ENCODE peak calls at places on chromosomes 2 and 18, in ten cellular contexts. M is A549, K is psoas muscle, P is heart left ventricle, Q is PC-3, Z is transverse colon, W is esophagus squamous epithelium, E is HCT116, J is K562, H is GM23338. A is an unnamed sample.

GRCh38 chr2:205188516-205189138 is 493.7 kb upstream of the NRP2 start:
- DNase-seq in M (no peak), K (peak; percentile 75), P (peak; percentile 59), Q (no peak), Z (peak; percentile 37), W (no peak), E (no peak), J (no peak), H (peak; percentile 46), A (no peak)

GRCh38 chr2:223765221-223765775 is 72.1 kb downstream of the AP1S3 start:
- DNase-seq in M (no peak), K (no peak), P (no peak), Q (no peak), Z (no peak), W (no peak), E (no peak), J (no peak), H (no peak), A (no peak)

GRCh38 chr18:10100236-10100635 is 186.4 kb downstream of the VAPA start:
- DNase-seq in M (no peak), K (no peak), P (no peak), Q (no peak), Z (no peak), W (no peak), E (no peak), J (no peak), H (no peak), A (no peak)

GRCh38 chr2:29755829-29756228 is 165.6 kb downstream of the ALK start:
- DNase-seq in M (no peak), K (no peak), P (no peak), Q (no peak), Z (no peak), W (no peak), E (no peak), J (no peak), H (no peak), A (no peak)

GRCh38 chr2:32632089-32632488 is 4.2 kb downstream of the TTC27 start:
- DNase-seq in M (peak; percentile 27), K (no peak), P (no peak), Q (peak; percentile 82), Z (no peak), W (no peak), E (peak; percentile 7), J (no peak), H (no peak), A (peak; percentile 38)

GRCh38 chr2:169649278-169649677 is 44.9 kb downstream of the CFAP210 start:
- DNase-seq in M (no peak), K (no peak), P (no peak), Q (no peak), Z (no peak), W (no peak), E (no peak), J (no peak), H (no peak), A (no peak)

GRCh38 chr2:100895402-100895801 is 75.5 kb downstream of the NPAS2 start:
- DNase-seq in M (no peak), K (no peak), P (peak; percentile 80), Q (peak; percentile 20), Z (peak; percentile 76), W (no peak), E (no peak), J (no peak), H (no peak), A (no peak)

GRCh38 chr2:18426174-18426573 is 134.3 kb downstream of the RDH14 start:
- DNase-seq in M (no peak), K (no peak), P (no peak), Q (no peak), Z (no peak), W (no peak), E (no peak), J (no peak), H (no peak), A (no peak)

GRCh38 chr2:189719531-189719930 is 43.1 kb downstream of the OSGEPL1 start:
- DNase-seq in M (no peak), K (no peak), P (no peak), Q (no peak), Z (no peak), W (no peak), E (no peak), J (no peak), H (no peak), A (no peak)

GRCh38 chr18:36296591-36297418 is 708 bp upstream of the FHOD3 start:
- DNase-seq in M (peak; percentile 46), K (peak; percentile 75), P (peak; percentile 72), Q (peak; percentile 48), Z (peak; percentile 36), W (no peak), E (peak; percentile 40), J (peak; percentile 60), H (peak; percentile 80), A (peak; percentile 93)

GRCh38 chr2:187569571-187569970 is 15.3 kb upstream of the TFPI start:
- DNase-seq in M (no peak), K (no peak), P (no peak), Q (no peak), Z (no peak), W (no peak), E (no peak), J (no peak), H (no peak), A (no peak)

GRCh38 chr2:187566266-187566665 is 12.0 kb upstream of the TFPI start:
- DNase-seq in M (no peak), K (no peak), P (no peak), Q (no peak), Z (no peak), W (no peak), E (no peak), J (no peak), H (no peak), A (no peak)

GRCh38 chr2:187566712-187567111 is 12.5 kb upstream of the TFPI start:
- DNase-seq in M (no peak), K (no peak), P (no peak), Q (no peak), Z (no peak), W (no peak), E (no peak), J (no peak), H (no peak), A (no peak)

GRCh38 chr2:187567126-187567525 is 12.9 kb upstream of the TFPI start:
- DNase-seq in M (no peak), K (no peak), P (no peak), Q (no peak), Z (no peak), W (no peak), E (no peak), J (no peak), H (no peak), A (peak; percentile 87)

GRCh38 chr2:187569042-187569441 is 14.8 kb upstream of the TFPI start:
- DNase-seq in M (no peak), K (no peak), P (no peak), Q (no peak), Z (no peak), W (no peak), E (no peak), J (no peak), H (no peak), A (no peak)
- TF ChIP-seq CTCF in M (no peak), K (no peak), P (no peak), Q (no peak), Z (no peak), W (no peak), E (no peak), J (no peak), H (no peak), A (no peak)

DNA sequence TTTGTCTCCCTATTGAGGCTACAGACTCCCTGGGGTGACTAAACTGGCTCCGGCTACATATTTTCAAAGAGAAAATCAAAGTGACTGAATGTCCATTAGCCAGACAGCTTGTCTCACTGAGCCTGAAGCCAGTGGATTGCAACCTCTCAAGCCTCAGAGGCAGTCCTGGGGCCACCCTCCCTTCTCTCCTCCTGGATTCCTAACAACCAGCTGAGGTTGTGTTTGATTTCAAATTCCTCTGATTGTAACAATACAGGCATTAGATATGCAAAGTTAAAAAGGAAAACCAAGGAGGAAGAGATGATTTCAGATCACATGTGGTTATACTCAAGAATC is 101.0 kb upstream of the LMAN1 start:
- DNase-seq in M (no peak), K (no peak), P (no peak), Q (no peak), Z (no peak), W (no peak), E (no peak), J (no peak), H (peak; percentile 30), A (peak; percentile 41)
- H3K27ac ChIP-seq in M (no peak overlapping the region), K (no peak overlapping the region), P (no peak overlapping the region), Q (no peak overlapping the region), Z (no peak overlapping the region), W (no peak overlapping the region), E (no peak overlapping the region), J (no peak overlapping the region), H (no peak overlapping the region), A (no peak overlapping the region)

DNA sequence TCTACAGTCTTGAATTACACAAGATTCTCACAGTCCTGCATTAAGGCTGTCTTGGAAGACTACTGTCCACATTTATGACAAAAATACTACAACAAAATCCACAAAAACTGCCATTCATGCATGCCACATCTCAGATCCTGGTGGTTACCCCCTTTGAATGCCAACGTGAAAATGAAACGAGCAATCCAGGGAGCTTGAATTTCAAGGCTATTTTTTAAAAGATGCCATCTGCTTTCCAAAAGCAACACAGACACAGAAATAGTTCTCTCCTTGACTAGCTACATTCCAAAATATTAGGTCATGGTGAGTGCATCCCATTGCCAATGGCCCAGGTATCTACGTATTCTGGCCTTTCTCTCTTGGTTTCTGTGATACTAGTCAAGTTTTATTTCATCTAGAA is 36.3 kb downstream of the IRS1 start:
- DNase-seq in M (no peak), K (no peak), P (no peak), Q (no peak), Z (no peak), W (no peak), E (no peak), J (no peak), H (no peak), A (no peak)
- H3K4me1 ChIP-seq in M (peaks cover 33% of the 10 kb centered on the region), K (peaks cover 63% of the 10 kb centered on the region), P (peaks cover 63% of the 10 kb centered on the region), Q (peaks cover 29% of the 10 kb centered on the region), Z (peaks cover 16% of the 10 kb centered on the region), W (no peaks in the 10 kb centered on the region), E (peaks cover 93% of the 10 kb centered on the region), J (no peaks in the 10 kb centered on the region), H (peaks cover 7% of the 10 kb centered on the region), A (peaks cover 44% of the 10 kb centered on the region)

GRCh38 chr2:179877601-179878364 is 16.4 kb upstream of the ZNF385B start:
- DNase-seq in M (no peak), K (no peak), P (no peak), Q (peak; percentile 31), Z (no peak), W (no peak), E (no peak), J (no peak), H (no peak), A (no peak)

GRCh38 chr2:179875864-179876263 is 14.5 kb upstream of the ZNF385B start:
- DNase-seq in M (no peak), K (no peak), P (no peak), Q (no peak), Z (no peak), W (no peak), E (no peak), J (no peak), H (no peak), A (no peak)

DNA sequence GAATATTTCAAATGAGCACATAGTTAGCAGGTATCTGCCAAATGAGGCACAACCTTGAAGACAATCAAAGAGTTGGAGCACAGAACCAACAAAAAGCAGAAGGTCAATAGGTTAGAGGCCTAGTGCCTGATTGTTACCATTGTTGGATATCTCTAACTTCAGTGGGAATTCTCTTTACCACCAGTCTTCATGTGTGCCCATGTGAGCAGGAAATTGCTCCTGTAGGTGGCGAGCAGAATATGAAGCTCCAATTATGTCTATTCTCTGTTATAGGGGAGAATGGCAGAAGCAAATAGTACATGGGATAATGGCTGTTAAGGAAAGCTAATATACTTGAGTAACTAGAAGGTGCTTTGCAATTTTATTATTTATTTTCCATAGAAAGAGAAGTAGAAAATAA is 14.9 kb upstream of the ZNF385B start:
- DNase-seq in M (no peak), K (no peak), P (no peak), Q (no peak), Z (no peak), W (no peak), E (no peak), J (no peak), H (no peak), A (no peak)
- TF ChIP-seq CTCF in M (no peak), K (no peak), P (no peak), Q (peak; percentile 43), Z (no peak), W (no peak), E (peak; percentile 39), J (no peak), H (peak; percentile 23), A (no peak)

A was measured in cardiac muscle cell.